ENCODE peak calls at places on chromosomes 1 and 21, in four cellular contexts. D, E, X and T are unnamed samples.

GRCh38 chr1:172585861-172586260 is 52.9 kb downstream of the SUCO start:
- DNase-seq in D (no peak), E (no peak), X (no peak), T (no peak)

GRCh38 chr1:216732121-216732520 is 8.9 kb upstream of the ESRRG start:
- DNase-seq in D (no peak), E (no peak), X (no peak), T (no peak)

GRCh38 chr1:172977296-172978027 is 73.3 kb downstream of the TNFSF18 start:
- DNase-seq in D (no peak), E (no peak), X (no peak), T (no peak)

GRCh38 chr1:112297536-112297935 is 98.5 kb upstream of the CTTNBP2NL start:
- DNase-seq in D (no peak), E (no peak), X (no peak), T (no peak)

GRCh38 chr1:110542730-110543129 is 23.8 kb upstream of the KCNA10 start:
- DNase-seq in D (no peak), E (no peak), X (peak; percentile 77), T (no peak)

GRCh38 chr1:211566431-211567025 is 12.4 kb downstream of the SLC30A1 start:
- DNase-seq in D (no peak), E (no peak), X (no peak), T (no peak)

GRCh38 chr1:35220976-35221375 is 28.0 kb upstream of the SFPQ start:
- DNase-seq in D (no peak), E (no peak), X (peak; percentile 41), T (no peak)

GRCh38 chr1:91428182-91428798 is 23.7 kb upstream of the HFM1 start:
- DNase-seq in D (no peak), E (no peak), X (peak; percentile 64), T (no peak)

GRCh38 chr1:78070758-78071157 is 25.0 kb downstream of the GIPC2 start:
- DNase-seq in D (peak; percentile 43), E (no peak), X (no peak), T (peak; percentile 61)

GRCh38 chr1:37556712-37557196 is at the start of gene DNALI1:
- DNase-seq in D (peak; percentile 81), E (peak; percentile 96), X (peak; percentile 96), T (no peak)

GRCh38 chr1:214846971-214847810 is 235.3 kb upstream of the KCNK2 start:
- DNase-seq in D (no peak), E (no peak), X (no peak), T (no peak)
- TF ChIP-seq CTCF in D (no peak), E (no peak), X (no peak), T (no peak)

GRCh38 chr1:89125571-89126233 is at the start of gene GBP2:
- DNase-seq in D (peak; percentile 46), E (no peak), X (no peak), T (peak; percentile 45)
- H3K4me3 ChIP-seq in D (peak within 1 kb of the TSS; percentile 60), E (no peak within 1 kb of the TSS), X (no peak within 1 kb of the TSS), T (peak within 1 kb of the TSS; percentile 13)

DNA sequence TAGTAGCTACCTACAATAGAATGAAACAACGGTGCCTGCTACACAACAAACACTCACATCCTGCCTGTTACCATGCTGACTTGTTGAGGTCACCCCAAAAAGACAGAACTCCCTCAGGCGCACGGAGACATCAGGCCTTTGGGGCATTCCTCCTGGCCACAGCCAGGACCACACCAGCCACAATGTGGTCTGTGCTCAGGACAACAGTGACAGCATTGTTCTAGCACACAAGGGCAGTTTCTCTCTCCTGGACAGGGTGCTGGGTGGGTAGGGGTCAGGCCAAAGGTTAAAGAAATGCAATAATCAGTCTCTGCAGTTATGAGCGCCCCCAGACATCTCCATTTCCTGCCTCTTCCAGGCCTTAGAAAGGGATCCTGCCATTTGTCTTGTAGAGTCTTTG is 39.5 kb downstream of the CTNNBIP1 start:
- DNase-seq in D (no peak), E (no peak), X (no peak), T (no peak)
- TF ChIP-seq CTCF in D (no peak), E (no peak), X (no peak), T (no peak)

GRCh38 chr21:36696640-36697472 is 2.1 kb upstream of the SIM2 start:
- DNase-seq in D (no peak), E (no peak), X (peak; percentile 58), T (no peak)

GRCh38 chr21:36695283-36695634 is 3.7 kb upstream of the SIM2 start:
- DNase-seq in D (no peak), E (no peak), X (peak; percentile 8), T (no peak)

GRCh38 chr21:36697473-36698159 is 1.3 kb upstream of the SIM2 start:
- DNase-seq in D (no peak), E (no peak), X (peak; percentile 75), T (no peak)

GRCh38 chr21:36695671-36696389 is 3.1 kb upstream of the SIM2 start:
- DNase-seq in D (no peak), E (no peak), X (peak; percentile 74), T (no peak)

DNA sequence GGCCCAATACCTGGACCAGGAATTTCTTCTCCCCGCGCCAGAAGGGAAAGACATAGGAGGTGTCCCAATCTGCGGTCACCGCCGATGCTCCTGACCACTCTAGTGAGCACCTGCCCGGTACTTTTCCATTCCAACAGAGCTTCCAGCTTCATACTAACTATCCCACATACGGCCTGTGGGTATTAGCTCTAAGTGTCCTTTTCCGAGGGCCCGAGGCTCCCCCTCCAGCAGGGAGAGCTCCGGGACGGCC is 2.6 kb upstream of the SIM2 start:
- DNase-seq in D (no peak), E (no peak), X (peak; percentile 31), T (no peak)
- H3K4me3 ChIP-seq in D (no peak overlapping the region), E (no peak overlapping the region), X (no peak overlapping the region), T (no peak overlapping the region)

DNA sequence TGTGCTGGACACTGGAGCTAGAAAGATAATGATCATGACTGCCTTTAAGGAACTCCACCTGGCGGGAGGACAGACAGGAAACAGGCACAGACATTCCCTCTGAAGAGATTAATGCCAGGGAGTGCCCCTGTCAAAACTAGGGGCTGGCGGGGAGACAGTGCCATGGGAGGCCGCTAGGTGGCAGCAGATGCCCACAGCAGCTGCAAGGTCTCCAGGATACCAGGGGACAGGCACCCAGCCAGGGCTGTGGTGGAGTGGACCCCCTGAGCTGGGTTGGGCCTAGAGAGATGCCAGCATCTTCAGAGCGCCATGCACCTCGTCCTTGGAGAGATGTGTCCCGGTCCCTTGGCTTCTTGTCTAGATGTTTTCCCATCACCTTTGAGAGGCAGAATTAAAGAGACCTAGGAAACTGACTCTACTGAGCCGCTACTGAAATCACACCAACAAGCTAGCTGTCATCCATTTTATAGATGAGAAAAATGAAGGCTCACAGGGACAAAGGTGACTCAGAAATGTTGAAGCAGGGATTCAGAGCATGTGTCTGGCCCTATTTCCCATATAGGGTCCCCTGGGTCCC is 3.6 kb downstream of the REN start:
- DNase-seq in D (no peak), E (peak; percentile 85), X (peak; percentile 81), T (no peak)
- TF ChIP-seq CTCF in D (peak; percentile 100), E (peak; percentile 98), X (peak; percentile 98), T (peak; percentile 99)